ENCODE peak calls at places on chromosomes 1 and 21, in ten cellular contexts. L is GM23338, K is sigmoid colon, T is HL-60, H is SK-N-SH, R is breast epithelium, M is stomach, U is spleen, S is Panc1, I is HepG2. G is an unnamed sample.

GRCh38 chr1:172343246-172344099 is 77.0 kb upstream of the C1orf105 start:
- DNase-seq in K (no peak), H (no peak), U (no peak), T (no peak), S (no peak), R (no peak), I (no peak), M (no peak), L (no peak), G (peak)

GRCh38 chr1:13651279-13651678 is 48.7 kb upstream of the PRDM2 start:
- DNase-seq in H (no peak), S (no peak), R (no peak), M (no peak), L (no peak), T (no peak), K (no peak), U (no peak), I (peak), G (no peak)

GRCh38 chr1:178282949-178283367 is 189.1 kb downstream of the RASAL2 start:
- DNase-seq in L (peak), U (no peak), H (peak), S (no peak), R (no peak), M (no peak), T (peak), K (no peak), I (peak), G (no peak)

GRCh38 chr1:63773815-63774616 is at the start of gene ROR1:
- DNase-seq in U (peak), M (peak), S (peak), L (peak), K (peak), R (peak), T (peak), H (peak), I (peak), G (no peak)

GRCh38 chr21:16568661-16569060 is 838.9 kb downstream of the USP25 start:
- DNase-seq in S (no peak), R (no peak), T (no peak), I (no peak), U (no peak), L (no peak), H (no peak), M (no peak), K (no peak), G (no peak)

GRCh38 chr1:198873696-198874230 is 234.9 kb downstream of the PTPRC start:
- DNase-seq in I (no peak), U (no peak), K (no peak), R (no peak), T (no peak), L (no peak), M (no peak), H (no peak), S (no peak), G (no peak)

GRCh38 chr1:230680300-230681025 is 33.5 kb downstream of the AGT start:
- DNase-seq in U (no peak), K (no peak), T (no peak), H (no peak), S (no peak), L (no peak), M (no peak), I (peak), R (no peak), G (no peak)

GRCh38 chr1:46478721-46479485 is 10.7 kb upstream of the DMBX1 start:
- DNase-seq in T (no peak), U (peak), R (no peak), S (no peak), K (no peak), I (no peak), H (no peak), M (no peak), L (no peak), G (no peak)

GRCh38 chr1:231274119-231274825 is 33.3 kb downstream of the GNPAT start:
- DNase-seq in S (no peak), L (no peak), M (no peak), R (no peak), H (no peak), U (no peak), I (no peak), K (no peak), T (no peak), G (no peak)

GRCh38 chr1:233394860-233395717 is 67.6 kb downstream of the MAP3K21 start:
- DNase-seq in R (no peak), U (no peak), I (peak), T (peak), L (peak), M (no peak), S (peak), H (peak), K (no peak), G (peak)

GRCh38 chr21:45334591-45335081 is 46.9 kb upstream of the POFUT2 start:
- DNase-seq in R (no peak), M (no peak), H (no peak), L (no peak), T (no peak), K (peak), I (no peak), U (peak), S (no peak), G (no peak)

GRCh38 chr1:245804696-245805095 is 649.9 kb downstream of the KIF26B start:
- DNase-seq in M (no peak), R (no peak), L (no peak), K (no peak), S (no peak), T (no peak), H (no peak), I (no peak), U (no peak), G (no peak)

GRCh38 chr1:234616644-234617043 is 6.7 kb upstream of the IRF2BP2 start:
- DNase-seq in S (no peak), U (no peak), R (no peak), M (no peak), H (no peak), L (no peak), I (peak), K (no peak), T (no peak), G (no peak)

GRCh38 chr1:940121-941026 is 16.7 kb downstream of the SAMD11 start:
- DNase-seq in T (no peak), S (no peak), R (no peak), H (peak), K (peak), U (no peak), L (peak), M (peak), I (peak), G (no peak)

GRCh38 chr1:33466159-33466558 is 6.3 kb upstream of the ZSCAN20 start:
- DNase-seq in U (no peak), S (no peak), M (no peak), H (no peak), K (peak), L (no peak), T (no peak), R (no peak), I (no peak), G (no peak)

GRCh38 chr1:8015036-8015808 is 10.9 kb downstream of the ERRFI1 start:
- DNase-seq in K (no peak), S (no peak), L (peak), R (no peak), U (no peak), M (no peak), T (peak), I (peak), H (peak), G (peak)

GRCh38 chr1:179663810-179664209 is 72.2 kb downstream of the TDRD5 start:
- DNase-seq in L (no peak), U (no peak), K (no peak), S (no peak), H (no peak), R (no peak), I (no peak), T (no peak), M (no peak), G (no peak)

GRCh38 chr1:98371767-98372166 is 289.8 kb upstream of the SNX7 start:
- DNase-seq in K (no peak), S (no peak), R (no peak), L (no peak), T (no peak), U (no peak), I (no peak), M (no peak), H (no peak), G (no peak)

GRCh38 chr1:115475252-115475651 is 137.2 kb upstream of the NGF start:
- DNase-seq in T (no peak), U (no peak), M (no peak), I (no peak), H (no peak), L (no peak), S (no peak), R (no peak), K (no peak), G (no peak)

GRCh38 chr1:229229137-229229720 is 41.7 kb upstream of the RAB4A start:
- DNase-seq in U (no peak), T (peak), L (peak), H (no peak), M (no peak), S (no peak), R (peak), K (peak), I (no peak), G (no peak)

GRCh38 chr1:234272656-234273312 is 100.5 kb upstream of the COA6 start:
- DNase-seq in R (no peak), T (no peak), M (no peak), U (no peak), I (no peak), K (no peak), S (no peak), L (no peak), H (no peak), G (no peak)

GRCh38 chr1:152996633-152997385 is 4.7 kb upstream of the SPRR3 start:
- DNase-seq in T (no peak), S (no peak), R (no peak), L (peak), H (no peak), K (no peak), I (no peak), M (no peak), U (no peak), G (no peak)

DNA sequence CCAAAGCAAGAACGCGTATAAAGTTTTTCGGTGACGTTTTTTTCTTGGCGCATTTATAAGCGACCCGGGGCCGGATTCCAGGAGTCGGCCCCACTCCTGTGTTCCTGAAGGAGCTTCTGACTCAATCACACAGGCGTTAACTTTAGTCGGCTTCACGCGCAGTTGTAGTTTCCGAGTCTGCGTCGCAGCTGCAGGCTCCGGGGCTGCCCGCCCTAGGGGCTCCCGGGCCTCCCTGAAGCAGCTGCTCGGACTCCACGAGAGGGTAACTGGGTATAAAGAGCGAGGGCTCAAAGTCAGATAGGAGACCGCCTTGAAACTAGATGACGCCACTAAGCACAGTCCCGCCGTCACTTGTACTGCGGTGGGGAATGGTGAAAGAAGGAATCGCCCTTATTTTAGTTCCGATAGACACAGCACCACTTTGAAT is 768 bp upstream of the KLHL21 start:
- DNase-seq in L (peak), U (peak), I (peak), M (peak), T (peak), H (no peak), K (peak), R (no peak), S (no peak), G (no peak)
- TF ChIP-seq POLR2AphosphoS5 in L (no peak), U (no peak), I (no peak), M (peak), T (no peak), H (no peak), K (no peak), R (no peak), S (peak), G (no peak)

GRCh38 chr1:23799570-23800395 is 771 bp downstream of the GALE start:
- DNase-seq in I (peak), M (peak), R (peak), H (peak), L (peak), S (peak), K (no peak), U (peak), T (peak), G (no peak)
- TF ChIP-seq POLR2AphosphoS5 in I (no peak), M (peak), R (peak), H (peak), L (peak), S (peak), K (peak), U (peak), T (no peak), G (no peak)

GRCh38 chr1:226875641-226876295 is 5.4 kb downstream of the PSEN2 start:
- DNase-seq in M (peak), I (no peak), U (peak), K (no peak), R (no peak), S (no peak), T (no peak), L (peak), H (no peak), G (no peak)
- TF ChIP-seq POLR2AphosphoS5 in M (peak), I (no peak), U (no peak), K (no peak), R (no peak), S (no peak), T (no peak), L (no peak), H (no peak), G (no peak)

DNA sequence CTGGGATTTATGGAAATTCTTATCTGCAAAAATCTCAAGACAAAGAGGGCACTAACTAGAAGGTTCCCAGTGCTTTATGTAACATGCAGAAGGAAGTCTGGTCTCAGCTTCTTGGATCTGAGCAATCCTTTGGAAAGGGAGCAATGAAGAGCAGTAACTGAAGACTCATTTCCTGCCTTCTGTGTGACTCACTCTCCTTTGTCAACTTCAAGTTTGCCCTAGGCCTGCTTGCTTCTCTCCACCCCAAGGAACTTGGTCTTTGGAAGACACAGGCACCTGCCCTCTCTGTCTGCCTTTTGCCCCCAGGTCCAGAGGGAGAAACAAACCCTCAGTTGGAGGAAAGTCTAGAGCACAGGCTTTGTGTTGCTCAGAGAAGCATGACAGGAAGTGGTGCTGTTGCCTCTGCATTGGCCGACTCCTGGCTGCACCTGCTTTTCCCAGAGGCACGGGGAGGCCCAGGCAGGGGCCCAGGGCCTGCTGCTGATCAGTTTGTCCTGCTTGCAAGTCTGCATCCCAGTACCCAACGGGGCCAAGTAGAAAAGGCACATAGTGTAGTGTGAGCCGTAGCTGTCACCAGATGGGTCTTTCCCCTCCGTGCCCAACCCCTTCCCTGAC is 137.2 kb downstream of the DHRS3 start:
- DNase-seq in I (no peak), T (peak), U (peak), K (no peak), R (no peak), M (no peak), L (no peak), S (peak), H (no peak), G (no peak)
- TF ChIP-seq POLR2AphosphoS5 in I (no peak), T (no peak), U (no peak), K (no peak), R (peak), M (peak), L (no peak), S (peak), H (peak), G (no peak)

DNA sequence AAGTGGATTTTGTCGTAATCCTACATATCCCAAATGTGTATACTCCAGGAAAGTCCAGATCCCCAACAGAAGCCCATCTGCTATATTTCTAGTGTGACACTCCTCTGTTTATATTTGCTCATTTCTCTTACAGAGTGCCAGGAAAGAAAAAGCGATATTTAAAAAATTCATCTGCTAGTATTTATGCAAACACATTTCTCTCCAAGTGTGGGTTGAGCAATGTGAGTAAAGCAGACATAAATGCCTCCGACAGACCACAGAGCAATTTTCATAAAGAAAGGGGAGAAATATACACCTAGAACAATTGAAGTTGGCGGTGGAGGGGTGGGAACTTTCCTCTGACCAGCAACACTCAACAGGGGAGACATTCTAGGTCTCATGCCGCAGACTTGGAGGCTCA is 22.2 kb upstream of the RAP1A start:
- DNase-seq in U (no peak), M (no peak), K (no peak), I (no peak), S (no peak), L (no peak), R (no peak), T (no peak), H (no peak), G (no peak)
- TF ChIP-seq POLR2AphosphoS5 in U (no peak), M (no peak), K (peak), I (no peak), S (no peak), L (no peak), R (no peak), T (no peak), H (no peak), G (no peak)

GRCh38 chr1:158008630-158009029 is 15.2 kb downstream of the KIRREL1 start:
- DNase-seq in U (no peak), R (no peak), S (no peak), I (no peak), M (no peak), L (no peak), H (no peak), K (no peak), T (no peak), G (no peak)
- TF ChIP-seq POLR2AphosphoS5 in U (no peak), R (no peak), S (no peak), I (no peak), M (no peak), L (no peak), H (no peak), K (no peak), T (no peak), G (no peak)

DNA sequence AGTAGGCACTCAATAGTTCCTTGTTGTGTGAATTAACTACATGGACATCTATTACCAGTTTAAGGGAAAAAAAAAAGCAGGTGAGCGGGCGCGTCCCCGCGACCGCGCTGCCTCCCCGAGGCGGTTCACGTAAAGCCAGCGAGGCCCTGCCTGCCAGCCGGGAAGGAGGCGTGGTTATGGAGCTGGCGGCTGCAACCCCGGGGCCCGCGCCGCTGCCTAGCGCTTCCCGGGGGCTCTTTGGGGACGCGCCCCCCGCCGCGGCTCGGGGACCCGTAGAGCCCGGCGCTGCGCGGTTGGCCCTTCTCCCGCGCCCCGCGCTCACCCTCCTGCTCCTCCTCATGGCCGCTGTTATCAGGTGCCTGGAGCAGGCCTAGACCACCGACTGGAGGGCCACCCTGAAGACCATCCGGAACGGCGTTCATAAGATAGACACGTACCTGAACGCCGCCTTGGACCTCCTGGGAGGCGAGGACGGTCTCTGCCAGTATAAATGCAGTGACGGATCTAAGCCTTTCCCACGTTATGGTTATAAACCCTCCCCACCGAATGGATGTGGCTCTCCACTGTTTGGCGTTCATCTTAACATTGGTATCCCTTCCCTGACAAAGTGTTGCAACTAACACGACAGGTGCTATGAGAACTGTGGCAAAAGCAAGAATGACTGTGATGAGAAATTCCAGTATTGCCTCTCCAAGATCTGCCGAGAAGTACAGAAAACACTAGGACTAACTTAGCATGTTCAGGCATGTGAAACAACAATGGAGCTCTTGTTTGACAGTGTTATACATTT is 2.6 kb upstream of the CC2D1B start:
- DNase-seq in U (peak), T (peak), R (no peak), I (peak), H (peak), M (peak), L (peak), K (no peak), S (no peak), G (no peak)
- TF ChIP-seq POLR2AphosphoS5 in U (peak), T (no peak), R (no peak), I (no peak), H (no peak), M (no peak), L (no peak), K (no peak), S (no peak), G (no peak)

GRCh38 chr21:41438425-41439113 is 12.5 kb downstream of the MX1 start:
- DNase-seq in S (no peak), M (no peak), U (no peak), L (no peak), K (no peak), R (no peak), H (no peak), I (no peak), T (no peak), G (no peak)
- TF ChIP-seq POLR2AphosphoS5 in S (no peak), M (no peak), U (no peak), L (no peak), K (no peak), R (no peak), H (no peak), I (no peak), T (no peak), G (no peak)